ENCODE peak calls at places on chromosomes 6 and 20, in six cellular contexts. Y is cardiac fibroblast; J is activated naive CD8-positive, alpha-beta T cell treated with anti-CD3 and anti-CD28 coated beads for 36 hours; W is NCI-H2029 treated with DMSO at 0.1 percent for 48 hours; F is amygdala; H is neuronal stem cell. M is an unnamed sample.

GRCh38 chr20:44702776-44703175 is 12.4 kb upstream of the CCN5 start:
- DNase-seq in Y (peak), J (no peak), W (no peak), F (peak), H (no peak), M (peak)

GRCh38 chr6:15017251-15017650 is 228.6 kb upstream of the JARID2 start:
- DNase-seq in Y (no peak), J (no peak), W (no peak), F (no peak), H (no peak), M (no peak)

GRCh38 chr20:3674995-3675900 is 6.6 kb downstream of the ADAM33 start:
- DNase-seq in Y (no peak), J (no peak), W (no peak), F (no peak), H (no peak), M (no peak)

GRCh38 chr20:45817652-45818194 is 5.3 kb downstream of the UBE2C start:
- DNase-seq in Y (peak), J (no peak), W (no peak), F (no peak), H (no peak), M (no peak)

GRCh38 chr6:136137008-136137689 is 113.0 kb downstream of the MTFR2 start:
- DNase-seq in Y (peak), J (no peak), W (no peak), F (no peak), H (no peak), M (no peak)

GRCh38 chr6:123681957-123682462 is 45.3 kb upstream of the TRDN start:
- DNase-seq in Y (no peak), J (no peak), W (no peak), F (no peak), H (no peak), M (no peak)

GRCh38 chr6:12490376-12490903 is 200.3 kb downstream of the EDN1 start:
- DNase-seq in Y (peak), J (no peak), W (no peak), F (no peak), H (no peak), M (no peak)

GRCh38 chr6:125014157-125014957 is 52.1 kb downstream of the RNF217 start:
- DNase-seq in Y (peak), J (no peak), W (no peak), F (no peak), H (no peak), M (peak)

GRCh38 chr6:133130863-133131262 is 110.3 kb upstream of the EYA4 start:
- DNase-seq in Y (peak), J (no peak), W (no peak), F (no peak), H (no peak), M (no peak)

GRCh38 chr20:59680148-59680650 is 75.9 kb downstream of the PHACTR3 start:
- DNase-seq in Y (no peak), J (no peak), W (no peak), F (no peak), H (no peak), M (no peak)

GRCh38 chr6:102389994-102390393 is 996.5 kb downstream of the GRIK2 start:
- DNase-seq in Y (no peak), J (no peak), W (no peak), F (no peak), H (no peak), M (no peak)